ENCODE peak calls at places on chromosomes 12 and 14, in seven cellular contexts. Q is neural progenitor cell, G is GM12878, M is right atrium auricular region, I is Panc1, N is spleen, O is sigmoid colon. T is an unnamed sample.

GRCh38 chr14:92615451-92615850 is 101.9 kb downstream of the RIN3 start:
- DNase-seq in Q (no peak), G (peak; percentile 66), M (no peak), I (no peak), N (peak; percentile 90), O (no peak), T (no peak)

GRCh38 chr12:119727600-119728436 is 59.9 kb downstream of the PRKAB1 start:
- DNase-seq in Q (no peak), G (peak; percentile 4), M (no peak), I (no peak), N (no peak), O (no peak), T (no peak)

GRCh38 chr12:126668538-126668937 is 1598.4 kb upstream of the TMEM132C start:
- DNase-seq in Q (no peak), G (no peak), M (no peak), I (no peak), N (no peak), O (no peak), T (no peak)

GRCh38 chr12:132710422-132711168 is at the start of gene PGAM5:
- DNase-seq in Q (peak; percentile 87), G (peak; percentile 74), M (peak; percentile 66), I (no peak), N (peak; percentile 97), O (peak; percentile 85), T (peak; percentile 96)

GRCh38 chr12:26164118-26164517 is 31.3 kb upstream of the SSPN start:
- DNase-seq in Q (no peak), G (no peak), M (no peak), I (no peak), N (no peak), O (no peak), T (no peak)

GRCh38 chr12:69988601-69989194 is 163.7 kb downstream of the MYRFL start:
- DNase-seq in Q (no peak), G (no peak), M (no peak), I (no peak), N (no peak), O (no peak), T (no peak)

GRCh38 chr12:7695159-7695930 is at the start of gene GDF3:
- DNase-seq in Q (no peak), G (no peak), M (peak; percentile 59), I (no peak), N (no peak), O (no peak), T (no peak)

GRCh38 chr12:121277367-121277744 is 19.2 kb downstream of the CAMKK2 start:
- DNase-seq in Q (no peak), G (no peak), M (no peak), I (no peak), N (no peak), O (no peak), T (no peak)

GRCh38 chr12:92971869-92972524 is 42.9 kb upstream of the EEA1 start:
- DNase-seq in Q (no peak), G (no peak), M (no peak), I (no peak), N (no peak), O (no peak), T (no peak)

GRCh38 chr14:80959448-80960006 is 4.1 kb downstream of the TSHR start:
- DNase-seq in Q (no peak), G (peak; percentile 91), M (no peak), I (no peak), N (no peak), O (no peak), T (peak; percentile 66)

GRCh38 chr12:127343941-127344340 is 923.0 kb upstream of the TMEM132C start:
- DNase-seq in Q (no peak), G (no peak), M (no peak), I (no peak), N (no peak), O (no peak), T (no peak)

GRCh38 chr12:130455161-130455560 is 117.5 kb downstream of the PIWIL1 start:
- DNase-seq in Q (no peak), G (no peak), M (no peak), I (no peak), N (no peak), O (no peak), T (no peak)

GRCh38 chr12:110647669-110648068 is 33.7 kb downstream of the TCTN1 start:
- DNase-seq in Q (no peak), G (no peak), M (no peak), I (no peak), N (no peak), O (no peak), T (peak; percentile 62)

GRCh38 chr12:127292736-127293135 is 974.2 kb upstream of the TMEM132C start:
- DNase-seq in Q (no peak), G (no peak), M (peak; percentile 21), I (no peak), N (no peak), O (no peak), T (no peak)

GRCh38 chr12:49108958-49109404 is 1.7 kb downstream of the LMBR1L start:
- DNase-seq in Q (no peak), G (no peak), M (peak; percentile 77), I (no peak), N (no peak), O (peak; percentile 92), T (no peak)

GRCh38 chr14:26415618-26416123 is 182.2 kb downstream of the NOVA1 start:
- DNase-seq in Q (no peak), G (no peak), M (no peak), I (no peak), N (no peak), O (peak; percentile 94), T (no peak)

GRCh38 chr14:52917732-52918131 is 33.1 kb downstream of the FERMT2 start:
- DNase-seq in Q (no peak), G (no peak), M (no peak), I (no peak), N (no peak), O (no peak), T (no peak)

GRCh38 chr14:105326891-105327694 is 12.5 kb downstream of the PACS2 start:
- DNase-seq in Q (peak; percentile 61), G (no peak), M (no peak), I (no peak), N (no peak), O (no peak), T (no peak)

GRCh38 chr12:1920971-1921370 is 2.5 kb upstream of the CACNA2D4 start:
- DNase-seq in Q (no peak), G (no peak), M (peak; percentile 58), I (no peak), N (peak; percentile 91), O (peak; percentile 67), T (no peak)

GRCh38 chr12:12798480-12798879 is 13.0 kb downstream of the APOLD1 start:
- DNase-seq in Q (no peak), G (no peak), M (no peak), I (no peak), N (no peak), O (no peak), T (no peak)

GRCh38 chr14:43001729-43002128 is 1395.1 kb downstream of the LRFN5 start:
- DNase-seq in Q (no peak), G (no peak), M (no peak), I (no peak), N (no peak), O (no peak), T (peak; percentile 43)
- H3K9me3 ChIP-seq in Q (peaks cover 18% of the 10 kb centered on the region), G (no peaks in the 10 kb centered on the region), M (no peaks in the 10 kb centered on the region), I (peaks cover 20% of the 10 kb centered on the region), N (peaks cover 56% of the 10 kb centered on the region), O (peaks cover 14% of the 10 kb centered on the region), T (peaks cover 44% of the 10 kb centered on the region)

GRCh38 chr12:3863756-3864155 is 9.4 kb downstream of the PARP11 start:
- DNase-seq in Q (no peak), G (no peak), M (no peak), I (no peak), N (no peak), O (no peak), T (no peak)
- H3K27ac ChIP-seq in Q (no peak overlapping the region), G (no peak overlapping the region), M (no peak overlapping the region), I (no peak overlapping the region), N (no peak overlapping the region), O (no peak overlapping the region), T (no peak overlapping the region)

GRCh38 chr14:28059254-28059653 is 707.3 kb upstream of the FOXG1 start:
- DNase-seq in Q (no peak), G (no peak), M (no peak), I (no peak), N (no peak), O (no peak), T (no peak)
- H3K9me3 ChIP-seq in Q (no peaks in the 10 kb centered on the region), G (no peaks in the 10 kb centered on the region), M (peaks cover 3% of the 10 kb centered on the region), I (no peaks in the 10 kb centered on the region), N (no peaks in the 10 kb centered on the region), O (no peaks in the 10 kb centered on the region), T (peaks cover 75% of the 10 kb centered on the region)

DNA sequence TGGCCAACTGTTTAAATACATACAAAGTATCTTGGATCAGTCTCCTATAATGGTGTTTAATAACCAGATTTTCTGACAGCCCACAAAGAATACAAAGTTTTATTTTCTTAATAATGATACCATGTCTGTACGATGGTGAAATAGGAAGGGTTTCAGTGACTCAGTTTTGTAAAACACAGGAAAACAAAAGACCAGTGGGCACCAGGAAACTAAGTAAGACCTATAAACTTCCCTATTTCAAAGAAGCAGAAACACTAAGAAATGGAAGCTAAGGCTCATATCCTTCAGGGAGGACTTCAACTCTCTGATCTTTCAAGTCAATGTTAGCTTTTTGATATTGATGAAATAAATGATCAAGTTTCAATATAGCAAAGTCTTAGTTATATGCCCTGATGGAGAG is 196.0 kb downstream of the DUSP6 start:
- DNase-seq in Q (no peak), G (no peak), M (no peak), I (no peak), N (no peak), O (no peak), T (no peak)
- H3K27ac ChIP-seq in Q (no peak overlapping the region), G (no peak overlapping the region), M (peak overlapping the region; percentile 17), I (no peak overlapping the region), N (peak overlapping the region; percentile 82), O (peak overlapping the region; percentile 25), T (no peak overlapping the region)

GRCh38 chr14:79178719-79179118 is 1008.5 kb downstream of the NRXN3 start:
- DNase-seq in Q (no peak), G (no peak), M (no peak), I (no peak), N (no peak), O (no peak), T (no peak)

GRCh38 chr14:79179985-79180384 is 1009.8 kb downstream of the NRXN3 start:
- DNase-seq in Q (no peak), G (no peak), M (no peak), I (no peak), N (no peak), O (no peak), T (no peak)

GRCh38 chr14:79180656-79181055 is 1010.5 kb downstream of the NRXN3 start:
- DNase-seq in Q (no peak), G (no peak), M (no peak), I (no peak), N (no peak), O (no peak), T (no peak)

GRCh38 chr14:79177106-79177505 is 1006.9 kb downstream of the NRXN3 start:
- DNase-seq in Q (no peak), G (no peak), M (no peak), I (no peak), N (no peak), O (no peak), T (no peak)
- H3K9me3 ChIP-seq in Q (no peaks in the 10 kb centered on the region), G (no peaks in the 10 kb centered on the region), M (no peaks in the 10 kb centered on the region), I (no peaks in the 10 kb centered on the region), N (no peaks in the 10 kb centered on the region), O (no peaks in the 10 kb centered on the region), T (no peaks in the 10 kb centered on the region)

GRCh38 chr12:75976913-75977312 is 54.7 kb downstream of the PHLDA1 start:
- DNase-seq in Q (no peak), G (no peak), M (no peak), I (no peak), N (no peak), O (no peak), T (no peak)
- H3K27ac ChIP-seq in Q (no peak overlapping the region), G (no peak overlapping the region), M (peak overlapping the region; percentile 78), I (peak overlapping the region; percentile 99), N (peak overlapping the region; percentile 81), O (peak overlapping the region; percentile 70), T (no peak overlapping the region)

GRCh38 chr12:38132139-38132538 is 184.4 kb upstream of the ALG10B start:
- DNase-seq in Q (no peak), G (no peak), M (no peak), I (no peak), N (no peak), O (no peak), T (no peak)
- H3K9me3 ChIP-seq in Q (peaks cover 12% of the 10 kb centered on the region), G (no peaks in the 10 kb centered on the region), M (no peaks in the 10 kb centered on the region), I (no peaks in the 10 kb centered on the region), N (no peaks in the 10 kb centered on the region), O (no peaks in the 10 kb centered on the region), T (no peaks in the 10 kb centered on the region)